ENCODE peak calls at places on chromosome 6, in ten cellular contexts. One of them, this sample, is unnamed.

GRCh38 chr6:87731818-87732661 is 30.0 kb upstream of the AKIRIN2 start:
- DNase-seq in esophagus squamous epithelium: no peak
- DNase-seq in fibroblast of lung: peak; percentile 91
- DNase-seq in GM13976: no peak
- DNase-seq in uterus: peak; percentile 82
- DNase-seq in adrenal gland: peak; percentile 98
- DNase-seq in tibial nerve: peak; percentile 94
- DNase-seq in ovary: peak; percentile 87
- DNase-seq in GM06990: peak; percentile 60
- DNase-seq in natural killer cell: no peak
- DNase-seq in this sample: peak; percentile 52

GRCh38 chr6:144036064-144036873 is 28.2 kb upstream of the PLAGL1 start:
- DNase-seq in esophagus squamous epithelium: no peak
- DNase-seq in fibroblast of lung: peak; percentile 47
- DNase-seq in GM13976: peak; percentile 41
- DNase-seq in uterus: no peak
- DNase-seq in adrenal gland: peak; percentile 32
- DNase-seq in tibial nerve: no peak
- DNase-seq in ovary: no peak
- DNase-seq in GM06990: peak; percentile 13
- DNase-seq in natural killer cell: no peak
- DNase-seq in this sample: no peak

GRCh38 chr6:139341060-139341459 is 33.4 kb downstream of the CITED2 start:
- DNase-seq in esophagus squamous epithelium: no peak
- DNase-seq in fibroblast of lung: no peak
- DNase-seq in GM13976: no peak
- DNase-seq in uterus: no peak
- DNase-seq in adrenal gland: no peak
- DNase-seq in tibial nerve: no peak
- DNase-seq in ovary: no peak
- DNase-seq in GM06990: no peak
- DNase-seq in natural killer cell: no peak
- DNase-seq in this sample: no peak

GRCh38 chr6:144162977-144163376 is 12.7 kb downstream of the STX11 start:
- DNase-seq in esophagus squamous epithelium: no peak
- DNase-seq in fibroblast of lung: no peak
- DNase-seq in GM13976: peak; percentile 35
- DNase-seq in uterus: no peak
- DNase-seq in adrenal gland: no peak
- DNase-seq in tibial nerve: no peak
- DNase-seq in ovary: no peak
- DNase-seq in GM06990: no peak
- DNase-seq in natural killer cell: no peak
- DNase-seq in this sample: peak; percentile 35

GRCh38 chr6:159169557-159170332 is 545 bp downstream of the FNDC1 start:
- DNase-seq in esophagus squamous epithelium: no peak
- DNase-seq in fibroblast of lung: peak; percentile 21
- DNase-seq in GM13976: peak; percentile 58
- DNase-seq in uterus: peak; percentile 23
- DNase-seq in adrenal gland: no peak
- DNase-seq in tibial nerve: no peak
- DNase-seq in ovary: no peak
- DNase-seq in GM06990: peak; percentile 29
- DNase-seq in natural killer cell: no peak
- DNase-seq in this sample: peak; percentile 47

GRCh38 chr6:169449221-169449620 is 195.6 kb upstream of the THBS2 start:
- DNase-seq in esophagus squamous epithelium: no peak
- DNase-seq in fibroblast of lung: no peak
- DNase-seq in GM13976: no peak
- DNase-seq in uterus: no peak
- DNase-seq in adrenal gland: no peak
- DNase-seq in tibial nerve: no peak
- DNase-seq in ovary: no peak
- DNase-seq in GM06990: no peak
- DNase-seq in natural killer cell: no peak
- DNase-seq in this sample: no peak

GRCh38 chr6:169172435-169172834 is 81.2 kb downstream of the THBS2 start:
- DNase-seq in esophagus squamous epithelium: no peak
- DNase-seq in fibroblast of lung: peak; percentile 81
- DNase-seq in GM13976: no peak
- DNase-seq in uterus: peak; percentile 55
- DNase-seq in adrenal gland: peak; percentile 16
- DNase-seq in tibial nerve: peak; percentile 78
- DNase-seq in ovary: peak; percentile 59
- DNase-seq in GM06990: no peak
- DNase-seq in natural killer cell: no peak
- DNase-seq in this sample: no peak

GRCh38 chr6:156988276-156989158 is 211.3 kb downstream of the ARID1B start:
- DNase-seq in esophagus squamous epithelium: no peak
- DNase-seq in fibroblast of lung: no peak
- DNase-seq in GM13976: peak; percentile 49
- DNase-seq in uterus: no peak
- DNase-seq in adrenal gland: peak; percentile 12
- DNase-seq in tibial nerve: no peak
- DNase-seq in ovary: no peak
- DNase-seq in GM06990: peak; percentile 66
- DNase-seq in natural killer cell: no peak
- DNase-seq in this sample: peak; percentile 40

GRCh38 chr6:140032177-140032576 is 657.7 kb upstream of the CITED2 start:
- DNase-seq in esophagus squamous epithelium: no peak
- DNase-seq in fibroblast of lung: no peak
- DNase-seq in GM13976: no peak
- DNase-seq in uterus: no peak
- DNase-seq in adrenal gland: no peak
- DNase-seq in tibial nerve: no peak
- DNase-seq in ovary: no peak
- DNase-seq in GM06990: no peak
- DNase-seq in natural killer cell: no peak
- DNase-seq in this sample: no peak

GRCh38 chr6:2950713-2951112 is 20.7 kb downstream of the SERPINB6 start:
- DNase-seq in esophagus squamous epithelium: no peak
- DNase-seq in fibroblast of lung: no peak
- DNase-seq in GM13976: no peak
- DNase-seq in uterus: no peak
- DNase-seq in adrenal gland: no peak
- DNase-seq in tibial nerve: no peak
- DNase-seq in ovary: no peak
- DNase-seq in GM06990: no peak
- DNase-seq in natural killer cell: no peak
- DNase-seq in this sample: no peak

GRCh38 chr6:2949536-2950083 is 21.8 kb downstream of the SERPINB6 start:
- DNase-seq in esophagus squamous epithelium: no peak
- DNase-seq in fibroblast of lung: no peak
- DNase-seq in GM13976: no peak
- DNase-seq in uterus: no peak
- DNase-seq in adrenal gland: no peak
- DNase-seq in tibial nerve: no peak
- DNase-seq in ovary: no peak
- DNase-seq in GM06990: no peak
- DNase-seq in natural killer cell: no peak
- DNase-seq in this sample: no peak

GRCh38 chr6:2953098-2953497 is 18.3 kb downstream of the SERPINB6 start:
- DNase-seq in esophagus squamous epithelium: no peak
- DNase-seq in fibroblast of lung: no peak
- DNase-seq in GM13976: no peak
- DNase-seq in uterus: no peak
- DNase-seq in adrenal gland: no peak
- DNase-seq in tibial nerve: no peak
- DNase-seq in ovary: no peak
- DNase-seq in GM06990: no peak
- DNase-seq in natural killer cell: no peak
- DNase-seq in this sample: no peak

GRCh38 chr6:2951723-2952122 is 19.6 kb downstream of the SERPINB6 start:
- DNase-seq in esophagus squamous epithelium: no peak
- DNase-seq in fibroblast of lung: no peak
- DNase-seq in GM13976: no peak
- DNase-seq in uterus: no peak
- DNase-seq in adrenal gland: peak; percentile 55
- DNase-seq in tibial nerve: no peak
- DNase-seq in ovary: no peak
- DNase-seq in GM06990: no peak
- DNase-seq in natural killer cell: no peak
- DNase-seq in this sample: no peak

GRCh38 chr6:2952557-2953095 is 18.7 kb downstream of the SERPINB6 start:
- DNase-seq in esophagus squamous epithelium: no peak
- DNase-seq in fibroblast of lung: peak; percentile 87
- DNase-seq in GM13976: peak; percentile 67
- DNase-seq in uterus: peak; percentile 85
- DNase-seq in adrenal gland: peak; percentile 94
- DNase-seq in tibial nerve: peak; percentile 30
- DNase-seq in ovary: peak; percentile 79
- DNase-seq in GM06990: peak; percentile 62
- DNase-seq in natural killer cell: peak; percentile 39
- DNase-seq in this sample: peak; percentile 50
- TF ChIP-seq CTCF in esophagus squamous epithelium: peak; percentile 94
- TF ChIP-seq CTCF in fibroblast of lung: peak; percentile 98
- TF ChIP-seq CTCF in GM13976: no peak
- TF ChIP-seq CTCF in uterus: peak; percentile 97
- TF ChIP-seq CTCF in adrenal gland: peak; percentile 100
- TF ChIP-seq CTCF in tibial nerve: peak; percentile 98
- TF ChIP-seq CTCF in ovary: peak; percentile 89
- TF ChIP-seq CTCF in GM06990: peak; percentile 74
- TF ChIP-seq CTCF in natural killer cell: peak; percentile 76
- TF ChIP-seq CTCF in this sample: peak; percentile 46

GRCh38 chr6:40997256-40997957 is 41.6 kb downstream of the UNC5CL start:
- DNase-seq in esophagus squamous epithelium: no peak
- DNase-seq in fibroblast of lung: peak; percentile 53
- DNase-seq in GM13976: no peak
- DNase-seq in uterus: no peak
- DNase-seq in adrenal gland: peak; percentile 64
- DNase-seq in tibial nerve: no peak
- DNase-seq in ovary: peak; percentile 49
- DNase-seq in GM06990: no peak
- DNase-seq in natural killer cell: no peak
- DNase-seq in this sample: no peak

GRCh38 chr6:40998661-40999060 is 40.4 kb downstream of the UNC5CL start:
- DNase-seq in esophagus squamous epithelium: no peak
- DNase-seq in fibroblast of lung: no peak
- DNase-seq in GM13976: no peak
- DNase-seq in uterus: no peak
- DNase-seq in adrenal gland: no peak
- DNase-seq in tibial nerve: no peak
- DNase-seq in ovary: no peak
- DNase-seq in GM06990: no peak
- DNase-seq in natural killer cell: no peak
- DNase-seq in this sample: no peak

GRCh38 chr6:41000248-41000647 is 38.8 kb downstream of the UNC5CL start:
- DNase-seq in esophagus squamous epithelium: no peak
- DNase-seq in fibroblast of lung: no peak
- DNase-seq in GM13976: no peak
- DNase-seq in uterus: no peak
- DNase-seq in adrenal gland: no peak
- DNase-seq in tibial nerve: no peak
- DNase-seq in ovary: no peak
- DNase-seq in GM06990: no peak
- DNase-seq in natural killer cell: no peak
- DNase-seq in this sample: no peak

GRCh38 chr6:41002168-41002567 is 36.9 kb downstream of the UNC5CL start:
- DNase-seq in esophagus squamous epithelium: no peak
- DNase-seq in fibroblast of lung: no peak
- DNase-seq in GM13976: no peak
- DNase-seq in uterus: no peak
- DNase-seq in adrenal gland: no peak
- DNase-seq in tibial nerve: no peak
- DNase-seq in ovary: no peak
- DNase-seq in GM06990: no peak
- DNase-seq in natural killer cell: no peak
- DNase-seq in this sample: no peak

GRCh38 chr6:40999498-41000070 is 39.4 kb downstream of the UNC5CL start:
- DNase-seq in esophagus squamous epithelium: no peak
- DNase-seq in fibroblast of lung: peak; percentile 47
- DNase-seq in GM13976: peak; percentile 49
- DNase-seq in uterus: peak; percentile 67
- DNase-seq in adrenal gland: peak; percentile 68
- DNase-seq in tibial nerve: peak; percentile 19
- DNase-seq in ovary: peak; percentile 81
- DNase-seq in GM06990: no peak
- DNase-seq in natural killer cell: no peak
- DNase-seq in this sample: peak; percentile 36
- TF ChIP-seq CTCF in esophagus squamous epithelium: no peak
- TF ChIP-seq CTCF in fibroblast of lung: peak; percentile 48
- TF ChIP-seq CTCF in GM13976: peak; percentile 44
- TF ChIP-seq CTCF in uterus: peak; percentile 26
- TF ChIP-seq CTCF in adrenal gland: peak; percentile 30
- TF ChIP-seq CTCF in tibial nerve: peak; percentile 14
- TF ChIP-seq CTCF in ovary: peak; percentile 31
- TF ChIP-seq CTCF in GM06990: peak; percentile 71
- TF ChIP-seq CTCF in natural killer cell: no peak
- TF ChIP-seq CTCF in this sample: peak; percentile 59

GRCh38 chr6:15952231-15953151 is 176.4 kb upstream of the MYLIP start:
- DNase-seq in esophagus squamous epithelium: no peak
- DNase-seq in fibroblast of lung: no peak
- DNase-seq in GM13976: no peak
- DNase-seq in uterus: no peak
- DNase-seq in adrenal gland: no peak
- DNase-seq in tibial nerve: no peak
- DNase-seq in ovary: no peak
- DNase-seq in GM06990: no peak
- DNase-seq in natural killer cell: no peak
- DNase-seq in this sample: no peak
- TF ChIP-seq CTCF in esophagus squamous epithelium: no peak
- TF ChIP-seq CTCF in fibroblast of lung: no peak
- TF ChIP-seq CTCF in GM13976: no peak
- TF ChIP-seq CTCF in uterus: no peak
- TF ChIP-seq CTCF in adrenal gland: no peak
- TF ChIP-seq CTCF in tibial nerve: no peak
- TF ChIP-seq CTCF in ovary: no peak
- TF ChIP-seq CTCF in GM06990: no peak
- TF ChIP-seq CTCF in natural killer cell: no peak
- TF ChIP-seq CTCF in this sample: no peak

DNA sequence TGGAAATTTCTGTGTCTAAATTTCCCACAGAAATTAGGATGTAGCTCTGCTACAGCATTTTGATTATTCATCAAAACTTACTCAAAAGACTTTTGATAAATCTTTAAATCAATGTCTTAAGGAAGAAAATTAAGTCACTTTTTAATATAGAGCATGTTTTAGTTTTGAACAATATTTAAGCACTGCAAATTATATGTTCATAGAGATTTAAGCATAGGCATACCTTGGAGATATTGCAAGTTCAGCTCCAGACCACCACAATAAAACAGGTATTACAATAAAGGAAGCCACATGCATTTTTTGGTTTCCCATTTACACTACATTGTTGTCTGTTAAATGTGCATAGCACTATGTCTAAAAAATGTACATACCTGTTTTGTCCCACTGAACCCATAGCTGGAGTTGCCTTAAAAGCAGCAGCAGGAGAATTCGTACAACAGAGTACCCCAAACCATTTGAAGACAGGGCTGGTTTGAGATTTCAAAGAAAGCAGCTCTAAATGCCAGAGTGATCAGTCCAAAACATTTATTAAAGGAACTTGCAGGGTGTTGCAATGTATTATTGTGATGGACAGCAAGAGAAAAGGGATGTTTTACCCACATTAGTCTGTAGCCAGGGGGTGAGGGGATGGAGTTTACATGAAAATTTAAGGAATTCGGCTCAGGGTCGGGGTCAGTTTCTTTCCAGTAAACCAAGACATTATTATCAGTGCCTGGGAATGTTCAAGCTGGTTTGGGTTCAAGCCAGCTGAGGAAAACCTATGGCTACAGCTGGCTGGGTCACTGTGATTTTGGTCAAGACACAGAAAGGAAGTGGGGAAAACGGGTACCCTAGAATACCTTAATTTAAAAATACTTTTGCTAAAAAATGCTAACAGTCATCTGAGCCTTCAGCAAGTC is 6.3 kb upstream of the LOC128125822 start:
- DNase-seq in esophagus squamous epithelium: no peak
- DNase-seq in fibroblast of lung: peak; percentile 65
- DNase-seq in GM13976: no peak
- DNase-seq in uterus: no peak
- DNase-seq in adrenal gland: no peak
- DNase-seq in tibial nerve: no peak
- DNase-seq in ovary: no peak
- DNase-seq in GM06990: no peak
- DNase-seq in natural killer cell: no peak
- DNase-seq in this sample: no peak
- TF ChIP-seq CTCF in esophagus squamous epithelium: no peak
- TF ChIP-seq CTCF in fibroblast of lung: no peak
- TF ChIP-seq CTCF in GM13976: no peak
- TF ChIP-seq CTCF in uterus: no peak
- TF ChIP-seq CTCF in adrenal gland: no peak
- TF ChIP-seq CTCF in tibial nerve: no peak
- TF ChIP-seq CTCF in ovary: no peak
- TF ChIP-seq CTCF in GM06990: no peak
- TF ChIP-seq CTCF in natural killer cell: no peak
- TF ChIP-seq CTCF in this sample: no peak

This sample was measured in GM13977.